ENCODE peak calls at places on chromosomes 2 and 18, in four cellular contexts. Q, E, Y and Z are unnamed samples.

GRCh38 chr2:233142355-233142897 is 82.3 kb downstream of the INPP5D start:
- DNase-seq in Y (no peak), Q (no peak), E (peak), Z (no peak)

GRCh38 chr2:28319118-28320008 is 73.3 kb upstream of the FOSL2 start:
- DNase-seq in Y (no peak), E (no peak), Q (no peak), Z (no peak)

GRCh38 chr2:74702001-74702715 is 48.1 kb downstream of the SEMA4F start:
- DNase-seq in Y (no peak), Q (no peak), E (no peak), Z (no peak)

GRCh38 chr2:203586151-203586550 is 51.0 kb upstream of the RAPH1 start:
- DNase-seq in E (no peak), Q (no peak), Y (no peak), Z (no peak)

GRCh38 chr2:42865884-42866861 is 73.8 kb upstream of the HAAO start:
- DNase-seq in Y (no peak), E (no peak), Q (no peak), Z (no peak)

GRCh38 chr2:15984367-15985255 is 44.3 kb downstream of the MYCN start:
- DNase-seq in Y (no peak), E (no peak), Q (no peak), Z (no peak)

GRCh38 chr2:128640166-128640846 is 321.6 kb upstream of the HS6ST1 start:
- DNase-seq in Y (no peak), E (no peak), Q (no peak), Z (no peak)

GRCh38 chr2:74584088-74584645 is 29.6 kb downstream of the DOK1 start:
- DNase-seq in E (no peak), Q (no peak), Y (no peak), Z (no peak)

GRCh38 chr2:202056611-202057010 is 16.4 kb upstream of the KIAA2012 start:
- DNase-seq in E (no peak), Q (no peak), Y (no peak), Z (no peak)

GRCh38 chr18:8857806-8858205 is 152.4 kb downstream of the MTCL1 start:
- DNase-seq in Y (no peak), E (no peak), Q (no peak), Z (no peak)

GRCh38 chr2:149601141-149601796 is 13.7 kb upstream of the MMADHC start:
- DNase-seq in Q (no peak), E (no peak), Y (no peak), Z (no peak)

GRCh38 chr18:63336366-63337099 is 17.0 kb upstream of the BCL2 start:
- DNase-seq in Q (no peak), Y (no peak), E (no peak), Z (no peak)

GRCh38 chr2:178825183-178825582 is 18.0 kb upstream of the TTN start:
- DNase-seq in E (no peak), Y (no peak), Q (no peak), Z (no peak)

GRCh38 chr2:69436594-69436936 is 670 bp downstream of the NFU1 start:
- DNase-seq in Q (no peak), E (no peak), Y (no peak), Z (no peak)

GRCh38 chr2:234676109-234676858 is 179.4 kb upstream of the ARL4C start:
- DNase-seq in Q (no peak), Y (no peak), E (no peak), Z (no peak)

GRCh38 chr2:200662727-200663126 is 76.9 kb downstream of the AOX1 start:
- DNase-seq in Q (no peak), E (no peak), Y (no peak), Z (no peak)

GRCh38 chr2:97732436-97733340 is 19.3 kb downstream of the ZAP70 start:
- DNase-seq in Q (no peak), E (no peak), Y (no peak), Z (no peak)

GRCh38 chr2:72438364-72438763 is 290.7 kb upstream of the CYP26B1 start:
- DNase-seq in E (no peak), Y (no peak), Q (no peak), Z (no peak)

GRCh38 chr2:152718909-152719645 is 657 bp downstream of the ARL6IP6 start:
- DNase-seq in E (peak), Q (no peak), Y (peak), Z (no peak)

GRCh38 chr2:239348563-239349447 is 52.0 kb downstream of the HDAC4 start:
- DNase-seq in Y (no peak), Q (no peak), E (no peak), Z (no peak)

GRCh38 chr2:217851191-217852020 is 151.4 kb downstream of the TNS1 start:
- DNase-seq in E (no peak), Q (no peak), Y (no peak), Z (no peak)

GRCh38 chr2:213202006-213202405 is 50.6 kb upstream of the IKZF2 start:
- DNase-seq in E (no peak), Y (no peak), Q (no peak), Z (no peak)

GRCh38 chr2:217901826-217902225 is 101.0 kb downstream of the TNS1 start:
- DNase-seq in E (no peak), Q (no peak), Y (no peak), Z (no peak)

GRCh38 chr2:221981918-221982317 is 316.9 kb downstream of the PAX3 start:
- DNase-seq in E (no peak), Y (no peak), Q (no peak), Z (no peak)

GRCh38 chr18:74944676-74945075 is 264.3 kb downstream of the PTGR3 start:
- DNase-seq in E (no peak), Y (no peak), Q (no peak), Z (no peak)